ENCODE peak calls at places on chromosomes 12 and 14, in four cellular contexts. H is WTC11, L is HCT116, W is A549. K is an unnamed sample.

GRCh38 chr14:69979882-69980281 is 100.7 kb downstream of the SMOC1 start:
- DNase-seq in W (no peak), L (no peak), H (no peak), K (no peak)

GRCh38 chr14:69780092-69780491 is 13.2 kb downstream of the SRSF5 start:
- DNase-seq in W (no peak), L (no peak), H (no peak), K (no peak)

GRCh38 chr12:14723763-14724162 is 27.4 kb upstream of the GUCY2C start:
- DNase-seq in H (peak; percentile 57), L (peak; percentile 28), W (peak; percentile 67), K (peak; percentile 66)

GRCh38 chr14:85439696-85440328 is 90.1 kb upstream of the FLRT2 start:
- DNase-seq in L (no peak), W (peak; percentile 72), H (no peak), K (no peak)

GRCh38 chr14:95683793-95684192 is 2.4 kb upstream of the TCL1B start:
- DNase-seq in W (peak; percentile 34), L (peak; percentile 32), H (peak; percentile 75), K (peak; percentile 54)

GRCh38 chr12:63915105-63915830 is 70.8 kb downstream of the SRGAP1 start:
- DNase-seq in W (peak; percentile 85), L (peak; percentile 70), H (no peak), K (no peak)

GRCh38 chr12:120381752-120382419 is 12.9 kb upstream of the MSI1 start:
- DNase-seq in L (no peak), H (no peak), W (peak; percentile 39), K (no peak)

GRCh38 chr14:90600619-90601018 is 203.8 kb downstream of the CALM1 start:
- DNase-seq in W (no peak), L (no peak), H (no peak), K (no peak)

GRCh38 chr12:51323966-51324895 is at the start of gene BIN2:
- DNase-seq in H (peak; percentile 16), W (no peak), L (no peak), K (peak; percentile 98)

GRCh38 chr12:114340231-114340630 is 65.7 kb downstream of the TBX5 start:
- DNase-seq in W (no peak), H (no peak), L (no peak), K (no peak)

GRCh38 chr12:40565029-40565633 is 127.1 kb upstream of the CNTN1 start:
- DNase-seq in L (no peak), W (no peak), H (no peak), K (peak; percentile 11)

GRCh38 chr14:83960832-83961512 is 1569.0 kb upstream of the FLRT2 start:
- DNase-seq in H (peak; percentile 18), W (no peak), L (no peak), K (no peak)

GRCh38 chr12:124162151-124163110 is 132.5 kb upstream of the RFLNA start:
- DNase-seq in H (no peak), L (peak; percentile 6), W (peak; percentile 12), K (peak; percentile 35)

GRCh38 chr14:70882771-70883492 is 24.3 kb upstream of the PCNX1 start:
- DNase-seq in L (no peak), H (no peak), W (no peak), K (peak; percentile 96)

DNA sequence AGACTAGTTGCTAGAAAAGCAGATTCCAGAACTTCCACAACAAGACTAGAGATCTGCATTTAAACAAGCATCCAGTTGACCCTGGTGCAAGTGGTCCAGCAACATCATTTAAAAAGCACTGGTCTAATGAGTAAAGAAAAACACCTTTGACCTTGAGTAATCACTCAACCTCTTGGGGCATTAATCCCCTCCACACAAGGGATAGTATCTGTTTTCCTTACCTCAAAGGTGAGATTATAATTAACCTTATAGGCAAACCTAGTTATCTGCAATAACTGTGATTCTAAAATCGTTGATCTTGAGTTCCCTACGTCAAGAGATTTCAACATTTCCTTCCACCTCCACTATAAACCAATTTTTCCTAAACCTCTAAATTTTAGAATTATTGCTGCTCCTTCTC is 1.1 kb downstream of the KDM5A start:
- DNase-seq in W (no peak), H (no peak), L (no peak), K (no peak)
- TF ChIP-seq MAX in W (no peak), H (no peak), L (no peak), K (no peak)

GRCh38 chr12:43550831-43551270 is 1.2 kb downstream of the ADAMTS20 start:
- DNase-seq in L (no peak), W (no peak), H (peak; percentile 45), K (no peak)
- TF ChIP-seq MAX in L (no peak), W (no peak), H (no peak), K (no peak)

DNA sequence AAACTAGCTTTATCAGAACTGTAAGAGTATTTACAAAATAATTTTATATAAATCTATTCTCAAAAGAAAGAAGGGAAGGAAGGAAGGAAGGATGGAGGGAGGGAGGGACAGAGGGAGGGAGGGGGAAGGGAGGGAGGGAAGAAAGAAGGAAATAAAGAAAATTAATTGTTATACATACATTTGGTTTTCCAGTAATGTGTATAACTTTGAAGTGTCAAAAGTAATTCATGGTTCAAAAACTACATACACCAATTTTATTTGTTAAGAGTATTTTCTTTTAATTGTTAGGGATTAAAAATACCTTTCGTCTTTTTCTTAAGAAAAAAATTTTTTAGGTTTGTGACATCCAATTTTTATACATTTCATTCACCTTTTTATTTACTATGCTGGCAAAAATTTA is 17.5 kb upstream of the KCNC2 start:
- DNase-seq in L (no peak), W (no peak), H (no peak), K (no peak)
- TF ChIP-seq MAX in L (no peak), W (no peak), H (no peak), K (no peak)

DNA sequence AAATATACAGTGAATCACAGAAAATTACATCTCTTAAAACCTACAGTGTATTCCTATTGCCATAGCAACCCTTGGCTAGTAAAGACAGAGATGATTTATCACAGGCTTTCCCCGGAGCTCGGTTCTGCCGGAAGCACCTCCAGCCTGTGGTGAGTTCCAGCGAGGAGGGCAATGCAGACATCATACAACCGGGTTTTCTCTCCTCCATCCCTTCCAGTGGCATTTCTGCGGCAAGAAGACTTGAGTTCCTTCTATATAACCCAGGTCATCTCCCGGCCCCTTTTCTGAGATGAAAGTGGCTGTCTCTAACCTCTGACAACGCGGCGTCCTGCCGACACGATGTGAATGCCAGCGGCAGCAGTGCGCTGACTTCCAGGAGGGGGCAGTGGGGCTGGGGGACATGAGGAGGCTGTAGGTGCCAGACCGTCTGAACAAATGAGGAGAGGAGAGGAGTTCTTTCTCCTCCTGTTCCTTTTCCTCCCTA is 68.5 kb upstream of the MAX start:
- DNase-seq in W (peak; percentile 57), L (no peak), H (peak; percentile 65), K (peak; percentile 33)
- TF ChIP-seq MAX in W (no peak), L (no peak), H (no peak), K (no peak)

DNA sequence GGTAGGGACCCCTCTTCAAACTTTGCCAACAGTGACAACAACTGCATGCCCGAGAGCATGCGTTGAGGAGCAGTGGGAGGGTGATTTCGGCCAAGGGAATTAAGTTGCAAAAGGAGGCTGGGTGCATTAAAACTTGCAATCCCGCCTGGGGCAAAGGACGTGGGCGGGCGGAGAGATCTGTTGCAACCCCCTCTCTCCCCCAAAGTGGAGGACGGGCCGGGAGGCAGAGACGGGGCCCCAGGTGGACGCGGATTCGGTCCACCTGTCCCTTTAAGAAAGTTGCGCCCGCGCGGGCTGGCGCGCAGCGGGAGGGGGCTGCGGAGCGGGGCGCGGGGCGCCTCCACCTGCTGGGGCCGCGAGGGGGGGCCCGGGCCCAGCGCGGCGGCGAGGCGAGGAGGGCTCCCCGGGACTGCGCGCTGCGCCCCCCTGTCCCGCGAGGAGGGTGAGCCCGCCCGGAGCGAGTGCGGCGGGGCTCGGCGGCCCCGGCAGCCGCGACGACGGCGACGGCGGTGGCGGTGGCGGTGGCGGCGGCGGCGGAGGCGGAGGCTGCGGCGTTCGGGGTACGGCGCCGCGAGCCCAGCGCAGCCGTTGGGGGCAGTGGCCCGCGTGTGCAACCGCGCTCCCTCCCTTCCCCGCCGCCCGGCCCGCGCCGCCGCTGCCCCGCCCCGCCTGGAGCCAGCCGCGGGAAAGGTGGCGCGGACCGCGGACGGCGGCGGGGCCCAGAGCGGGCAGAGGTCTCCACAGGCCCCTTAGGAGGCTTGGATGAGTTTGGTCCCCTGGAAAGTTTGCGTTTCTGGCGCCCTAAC is 560 bp upstream of the FOXN4 start:
- DNase-seq in W (no peak), H (peak; percentile 33), L (no peak), K (peak; percentile 78)
- TF ChIP-seq MAX in W (no peak), H (no peak), L (peak; percentile 20), K (no peak)

DNA sequence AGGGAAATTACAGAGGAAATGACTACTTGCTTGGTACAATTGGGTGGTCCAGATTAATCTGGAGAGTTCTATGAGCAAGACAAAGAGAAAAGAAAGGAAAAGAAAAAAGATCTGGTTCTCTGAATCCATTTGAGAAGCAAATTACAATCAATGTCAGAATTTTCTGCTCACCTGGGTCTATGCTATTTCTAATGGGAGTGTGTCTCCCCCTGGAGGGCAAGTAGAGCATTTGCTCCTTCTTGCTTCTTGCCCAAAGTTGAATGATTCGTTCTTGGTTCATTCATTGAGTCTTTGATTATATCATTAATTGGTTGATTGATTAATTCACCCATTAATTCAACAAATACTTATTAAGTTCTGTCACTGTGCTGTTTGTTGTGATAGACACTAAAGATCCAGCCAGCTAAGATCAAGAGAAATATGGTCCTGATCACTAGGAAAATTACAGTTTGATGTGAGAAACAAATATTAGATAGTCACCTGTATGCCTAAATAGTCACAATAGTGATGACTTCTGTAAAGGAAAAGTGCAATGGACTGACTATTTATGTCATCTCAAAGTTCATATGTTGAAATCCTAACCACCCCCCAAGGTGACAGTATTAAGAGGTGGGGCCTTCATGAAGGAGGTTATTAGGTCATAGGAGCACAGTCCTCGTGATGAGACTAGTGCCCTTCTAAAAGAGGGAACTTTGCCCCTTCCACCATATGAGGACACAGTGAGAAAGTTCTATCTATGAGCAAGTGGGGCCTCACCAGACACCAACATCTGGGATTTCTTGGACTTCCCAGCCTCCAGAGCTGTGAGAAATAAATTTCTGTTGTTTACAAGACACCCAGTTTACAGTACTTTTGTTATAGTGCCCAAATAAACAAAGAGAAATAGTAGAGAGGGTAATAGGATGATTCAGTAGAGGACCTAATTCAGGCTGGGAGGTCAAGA is 8.0 kb upstream of the ASB8 start:
- DNase-seq in W (peak; percentile 75), H (peak; percentile 28), L (peak; percentile 57), K (peak; percentile 77)
- TF ChIP-seq MAX in W (no peak), H (no peak), L (no peak), K (no peak)

GRCh38 chr14:74245292-74245691 is 6.0 kb downstream of the VSX2 start:
- DNase-seq in L (no peak), W (no peak), H (no peak), K (no peak)

GRCh38 chr14:74248036-74248435 is 8.8 kb downstream of the VSX2 start:
- DNase-seq in W (no peak), L (no peak), H (no peak), K (no peak)

GRCh38 chr14:74246561-74246960 is 7.3 kb downstream of the VSX2 start:
- DNase-seq in L (no peak), H (no peak), W (no peak), K (no peak)

GRCh38 chr14:74251546-74252030 is 12.3 kb downstream of the VSX2 start:
- DNase-seq in L (peak; percentile 60), W (peak; percentile 83), H (peak; percentile 80), K (peak; percentile 82)

GRCh38 chr14:74249433-74250375 is 10.5 kb downstream of the VSX2 start:
- DNase-seq in H (no peak), L (no peak), W (peak; percentile 34), K (no peak)
- TF ChIP-seq MAX in H (no peak), L (no peak), W (no peak), K (no peak)

GRCh38 chr12:49661191-49661590 is 37.8 kb downstream of the PRPF40B start:
- DNase-seq in L (no peak), H (no peak), W (no peak), K (no peak)
- TF ChIP-seq MAX in L (no peak), H (no peak), W (no peak), K (no peak)

K was measured in NB4.